ENCODE peak calls at places on chromosomes 3 and 15, in ten cellular contexts. Y is right atrium auricular region, Z is GM20000, H is AG04450, J is nephron progenitor cell, G is GM12865, L is transverse colon, F is mesothelial cell of epicardium, C is HFFc6, E is Panc1. Q is an unnamed sample.
A peak's percentile ranks its signal among the peaks of the same experiment; 100 is the strongest.

GRCh38 chr3:49001155-49001554 is 6.0 kb upstream of the WDR6 start:
- DNase-seq in L (no peak), J (no peak), E (no peak), G (no peak), F (no peak), Y (no peak), Z (no peak), C (no peak), H (no peak), Q (no peak)

GRCh38 chr3:99929409-99930139 is 111.9 kb downstream of the CMSS1 start:
- DNase-seq in F (no peak), Y (no peak), C (peak; percentile 36), G (no peak), H (no peak), J (no peak), Z (no peak), E (no peak), L (peak; percentile 33), Q (no peak)

GRCh38 chr3:20462723-20463122 is 276.7 kb upstream of the SGO1 start:
- DNase-seq in F (no peak), H (no peak), L (no peak), Y (no peak), G (no peak), Z (no peak), E (no peak), J (no peak), C (no peak), Q (no peak)

GRCh38 chr15:45378913-45379262 is 544 bp upstream of the GATM start:
- DNase-seq in E (no peak), Y (no peak), F (no peak), L (no peak), J (no peak), G (no peak), H (no peak), Z (no peak), C (no peak), Q (no peak)

GRCh38 chr3:61236556-61236955 is 14.7 kb downstream of the FHIT start:
- DNase-seq in Y (no peak), Z (peak; percentile 66), F (no peak), J (no peak), C (no peak), L (no peak), H (no peak), G (peak; percentile 80), E (no peak), Q (no peak)

GRCh38 chr15:66018178-66018797 is 149.0 kb downstream of the RAB11A start:
- DNase-seq in L (no peak), Y (no peak), C (no peak), Z (no peak), E (no peak), H (no peak), G (no peak), J (no peak), F (no peak), Q (no peak)

GRCh38 chr15:39447881-39448280 is 133.0 kb upstream of the THBS1 start:
- DNase-seq in C (no peak), Z (no peak), F (no peak), Y (no peak), J (no peak), G (no peak), L (no peak), E (no peak), H (no peak), Q (no peak)

GRCh38 chr3:139355502-139355901 is 11.7 kb downstream of the MRPS22 start:
- DNase-seq in Z (no peak), H (no peak), C (no peak), F (no peak), E (no peak), J (no peak), Y (no peak), L (no peak), G (no peak), Q (no peak)

GRCh38 chr3:127974226-127974625 is 59.2 kb downstream of the KBTBD12 start:
- DNase-seq in E (no peak), H (no peak), G (no peak), Y (no peak), J (no peak), L (no peak), Z (no peak), C (no peak), F (no peak), Q (no peak)

GRCh38 chr3:127978636-127979035 is 63.6 kb downstream of the KBTBD12 start:
- DNase-seq in Y (no peak), F (no peak), L (no peak), G (no peak), E (no peak), C (peak; percentile 59), J (no peak), Z (no peak), H (no peak), Q (no peak)

GRCh38 chr3:127975153-127975552 is 60.1 kb downstream of the KBTBD12 start:
- DNase-seq in J (no peak), C (no peak), F (no peak), G (no peak), E (no peak), L (no peak), Z (no peak), H (no peak), Y (no peak), Q (no peak)

GRCh38 chr3:127979473-127979872 is 64.4 kb downstream of the KBTBD12 start:
- DNase-seq in F (no peak), H (no peak), Z (no peak), J (no peak), C (no peak), G (no peak), Y (no peak), E (no peak), L (no peak), Q (no peak)

GRCh38 chr3:127975630-127976029 is 60.6 kb downstream of the KBTBD12 start:
- DNase-seq in G (no peak), Z (no peak), H (no peak), E (no peak), J (no peak), F (no peak), L (no peak), Y (no peak), C (no peak), Q (no peak)
- TF ChIP-seq CTCF in G (no peak), Z (no peak), H (no peak), E (no peak), J (no peak), F (no peak), L (no peak), Y (no peak), C (no peak), Q (no peak)

GRCh38 chr3:58562498-58562897 is 14.7 kb downstream of the FAM107A start:
- DNase-seq in F (no peak), G (no peak), H (no peak), Z (no peak), E (no peak), L (no peak), C (no peak), J (no peak), Y (peak; percentile 42), Q (no peak)

GRCh38 chr3:58559586-58559985 is 17.6 kb downstream of the FAM107A start:
- DNase-seq in G (no peak), H (no peak), J (no peak), E (no peak), F (no peak), Y (peak; percentile 44), C (no peak), L (no peak), Z (no peak), Q (no peak)

GRCh38 chr3:58563386-58564035 is 13.7 kb downstream of the FAM107A start:
- DNase-seq in E (no peak), G (no peak), Y (peak; percentile 40), F (no peak), H (no peak), C (no peak), Z (no peak), L (no peak), J (no peak), Q (no peak)

GRCh38 chr3:58564054-58564453 is 13.1 kb downstream of the FAM107A start:
- DNase-seq in Y (peak; percentile 5), L (no peak), F (no peak), H (no peak), Z (no peak), C (no peak), E (no peak), G (no peak), J (no peak), Q (no peak)

GRCh38 chr3:58560771-58561311 is 16.4 kb downstream of the FAM107A start:
- DNase-seq in Z (no peak), L (no peak), J (peak; percentile 45), G (no peak), F (no peak), E (no peak), C (peak; percentile 98), Y (peak; percentile 59), H (peak; percentile 95), Q (no peak)
- TF ChIP-seq CTCF in Z (no peak), L (no peak), J (no peak), G (no peak), F (no peak), E (peak; percentile 45), C (peak; percentile 79), Y (peak; percentile 38), H (peak; percentile 73), Q (no peak)

DNA sequence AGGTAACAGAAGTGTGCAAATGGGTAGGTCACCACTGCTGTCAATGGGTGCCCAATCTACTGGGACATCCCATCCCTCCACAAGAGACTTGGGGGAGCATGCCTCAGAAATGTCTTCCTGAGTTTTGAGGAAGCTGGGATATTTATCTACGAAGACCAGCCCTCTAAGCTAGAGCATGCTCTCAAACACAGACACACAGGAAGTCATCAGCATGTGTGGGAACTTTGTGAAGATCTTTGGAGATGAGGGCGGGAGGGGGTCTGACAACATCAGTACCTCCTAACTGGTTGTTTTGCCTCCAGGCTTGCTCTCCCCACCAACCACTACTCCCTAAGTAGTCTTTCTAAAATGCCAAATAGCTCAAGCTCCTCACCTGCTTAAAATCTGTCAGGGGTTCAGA is 3.5 kb upstream of the MEF2A start:
- DNase-seq in Z (no peak), Y (no peak), G (no peak), E (no peak), L (no peak), C (no peak), H (no peak), F (no peak), J (no peak), Q (no peak)
- TF ChIP-seq CTCF in Z (no peak), Y (no peak), G (no peak), E (no peak), L (no peak), C (no peak), H (no peak), F (no peak), J (no peak), Q (no peak)

GRCh38 chr3:52848617-52849016 is 13.8 kb upstream of the MUSTN1 start:
- DNase-seq in G (no peak), H (peak; percentile 49), L (no peak), Y (no peak), J (no peak), C (peak; percentile 62), F (no peak), E (no peak), Z (no peak), Q (no peak)

GRCh38 chr3:52854013-52854412 is 19.2 kb upstream of the MUSTN1 start:
- DNase-seq in E (no peak), J (no peak), G (no peak), L (no peak), Y (no peak), Z (no peak), C (no peak), H (no peak), F (no peak), Q (no peak)

GRCh38 chr3:52849656-52850055 is 14.8 kb upstream of the MUSTN1 start:
- DNase-seq in Z (no peak), L (no peak), J (no peak), F (no peak), G (no peak), Y (no peak), E (no peak), C (no peak), H (no peak), Q (no peak)

GRCh38 chr3:52852419-52852818 is 17.6 kb upstream of the MUSTN1 start:
- DNase-seq in E (no peak), J (no peak), L (no peak), Z (no peak), C (no peak), Y (no peak), G (no peak), H (no peak), F (no peak), Q (no peak)

GRCh38 chr3:52851348-52851747 is 16.5 kb upstream of the MUSTN1 start:
- DNase-seq in E (peak; percentile 28), G (peak; percentile 67), L (no peak), F (no peak), Z (peak; percentile 68), C (peak; percentile 34), J (peak; percentile 44), H (peak; percentile 37), Y (no peak), Q (no peak)
- TF ChIP-seq CTCF in E (peak; percentile 72), G (peak; percentile 66), L (peak; percentile 46), F (no peak), Z (peak; percentile 60), C (peak; percentile 74), J (peak; percentile 76), H (peak; percentile 80), Y (peak; percentile 63), Q (peak; percentile 68)